ENCODE peak calls at places on chromosomes 3 and 15, in four cellular contexts. F is neuronal stem cell, B is IMR-90, I is mesenchymal stem cell. Z is an unnamed sample.

GRCh38 chr3:150254199-150254786 is 153.8 kb upstream of the TSC22D2 start:
- DNase-seq in F (no peak), B (no peak), I (no peak), Z (no peak)

GRCh38 chr3:61594978-61595687 is 33.8 kb downstream of the PTPRG start:
- DNase-seq in F (no peak), B (peak; percentile 35), I (peak; percentile 49), Z (no peak)

GRCh38 chr15:65033659-65034269 is 4.3 kb upstream of the MTFMT start:
- DNase-seq in F (no peak), B (peak; percentile 66), I (peak; percentile 71), Z (peak; percentile 59)

GRCh38 chr3:129596194-129597086 is 10.0 kb downstream of the PLXND1 start:
- DNase-seq in F (no peak), B (peak; percentile 96), I (peak; percentile 98), Z (peak; percentile 79)

GRCh38 chr3:51319271-51319670 is 65.8 kb upstream of the MANF start:
- DNase-seq in F (no peak), B (peak; percentile 16), I (peak; percentile 6), Z (no peak)

GRCh38 chr3:127170794-127171193 is 22.1 kb upstream of the PRR23E start:
- DNase-seq in F (no peak), B (peak; percentile 64), I (peak; percentile 12), Z (peak; percentile 74)

GRCh38 chr3:37367436-37367835 is 193.1 kb upstream of the LRRFIP2 start:
- DNase-seq in F (no peak), B (no peak), I (no peak), Z (no peak)

GRCh38 chr15:79451361-79451999 is 19.3 kb downstream of the MINAR1 start:
- DNase-seq in F (no peak), B (no peak), I (no peak), Z (peak; percentile 68)

GRCh38 chr15:63447277-63447676 is 57.1 kb upstream of the USP3 start:
- DNase-seq in F (no peak), B (no peak), I (no peak), Z (no peak)

GRCh38 chr15:73937726-73938125 is 11.5 kb downstream of the LOXL1 start:
- DNase-seq in F (no peak), B (no peak), I (no peak), Z (no peak)

GRCh38 chr3:109773006-109773405 is 435.7 kb upstream of the DPPA4 start:
- DNase-seq in F (no peak), B (peak; percentile 5), I (no peak), Z (no peak)

GRCh38 chr15:48533982-48534381 is 111.5 kb downstream of the FBN1 start:
- DNase-seq in F (no peak), B (no peak), I (no peak), Z (no peak)

GRCh38 chr15:25372298-25372697 is 66.5 kb downstream of the UBE3A start:
- DNase-seq in F (no peak), B (peak; percentile 76), I (peak; percentile 26), Z (no peak)

GRCh38 chr3:77605865-77606264 is 566.0 kb downstream of the ROBO2 start:
- DNase-seq in F (no peak), B (no peak), I (no peak), Z (no peak)

GRCh38 chr3:110343945-110344344 is 727.7 kb upstream of the NECTIN3 start:
- DNase-seq in F (no peak), B (peak; percentile 33), I (peak; percentile 43), Z (no peak)

GRCh38 chr15:48242015-48242414 is 35.9 kb downstream of the SLC12A1 start:
- DNase-seq in F (no peak), B (no peak), I (no peak), Z (no peak)

GRCh38 chr15:26656080-26656479 is 116.8 kb downstream of the GABRB3 start:
- DNase-seq in F (no peak), B (no peak), I (no peak), Z (no peak)

GRCh38 chr3:33363113-33363800 is 76.9 kb downstream of the UBP1 start:
- DNase-seq in F (no peak), B (peak; percentile 18), I (no peak), Z (no peak)

GRCh38 chr15:26661727-26662126 is 111.1 kb downstream of the GABRB3 start:
- DNase-seq in F (no peak), B (no peak), I (no peak), Z (no peak)

GRCh38 chr15:95407534-95407933 is 923.0 kb upstream of the NR2F2 start:
- DNase-seq in F (no peak), B (no peak), I (no peak), Z (no peak)

GRCh38 chr15:88707766-88708165 is 69.0 kb downstream of the ISG20 start:
- DNase-seq in F (no peak), B (no peak), I (no peak), Z (no peak)
- H3K9ac ChIP-seq in F (no peak overlapping the region), B (no peak overlapping the region), I (peak overlapping the region; percentile 40), Z (no peak overlapping the region)

DNA sequence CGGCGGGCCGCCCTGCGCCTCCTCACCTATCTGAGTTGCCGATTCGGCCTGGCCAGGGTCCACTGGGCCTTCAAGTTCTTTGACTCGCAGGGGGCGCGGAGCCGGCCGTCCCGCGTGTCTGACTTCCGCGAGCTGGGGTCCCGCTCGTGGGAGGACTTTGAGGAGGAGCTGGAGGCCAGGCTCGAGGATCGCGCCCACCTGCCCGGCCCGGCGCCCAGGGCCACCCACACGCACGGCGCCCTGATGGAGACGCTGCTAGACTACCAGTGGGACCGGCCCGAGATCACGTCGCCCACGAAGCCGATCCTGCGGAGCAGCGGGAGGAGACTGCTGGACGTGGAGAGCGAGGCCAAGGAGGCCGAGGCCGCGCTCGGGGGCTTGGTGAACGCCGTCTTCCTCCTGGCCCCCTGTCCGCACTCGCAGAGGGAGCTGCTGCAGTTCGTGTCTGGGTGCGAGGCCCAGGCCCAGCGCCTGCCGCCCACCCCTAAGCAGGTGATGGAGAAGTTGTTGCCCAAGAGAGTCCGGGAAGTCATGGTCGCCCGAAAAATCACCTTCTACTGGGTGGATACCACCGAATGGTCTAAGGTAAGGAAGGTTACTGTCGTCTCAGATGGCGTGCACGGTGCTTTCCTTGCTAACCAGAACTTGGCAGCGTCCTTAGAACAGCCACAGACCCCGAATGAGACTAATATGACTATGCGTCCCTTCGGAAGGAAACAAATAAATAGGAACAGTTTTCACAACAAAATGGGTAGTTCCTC is 567 bp downstream of the TICRR start:
- DNase-seq in F (no peak), B (peak; percentile 4), I (peak; percentile 50), Z (peak; percentile 66)
- H3K23ac ChIP-seq in F (peak overlapping the region; percentile 93), B (peak overlapping the region; percentile 70), I (no peak overlapping the region), Z (peak overlapping the region; percentile 1)

DNA sequence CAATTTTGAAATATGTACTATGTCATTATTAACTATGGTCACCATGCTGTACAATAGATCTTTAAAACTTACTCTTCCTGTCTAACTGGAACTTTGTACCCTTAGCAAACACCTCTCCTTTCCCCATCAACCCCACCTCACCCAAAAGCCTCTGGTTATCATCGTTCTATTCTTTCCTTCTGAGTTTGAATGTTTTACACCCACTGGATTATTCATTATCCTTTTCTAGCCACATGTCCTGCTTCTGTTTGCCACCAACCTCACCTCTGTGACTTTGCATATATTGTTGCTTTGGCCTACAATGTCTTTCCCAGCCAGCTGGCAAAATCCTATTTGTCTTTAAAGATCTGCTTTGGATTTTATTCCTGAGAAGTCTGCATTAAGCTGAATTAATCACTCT is 102.6 kb upstream of the TSPAN3 start:
- DNase-seq in F (no peak), B (no peak), I (no peak), Z (no peak)
- H3K27ac ChIP-seq in F (no peak overlapping the region), B (no peak overlapping the region), I (no peak overlapping the region), Z (no peak overlapping the region)

GRCh38 chr15:43360821-43361220 is 10.0 kb downstream of the ZSCAN29 start:
- DNase-seq in F (no peak), B (no peak), I (no peak), Z (no peak)
- H3K9ac ChIP-seq in F (no peak overlapping the region), B (no peak overlapping the region), I (no peak overlapping the region), Z (no peak overlapping the region)

DNA sequence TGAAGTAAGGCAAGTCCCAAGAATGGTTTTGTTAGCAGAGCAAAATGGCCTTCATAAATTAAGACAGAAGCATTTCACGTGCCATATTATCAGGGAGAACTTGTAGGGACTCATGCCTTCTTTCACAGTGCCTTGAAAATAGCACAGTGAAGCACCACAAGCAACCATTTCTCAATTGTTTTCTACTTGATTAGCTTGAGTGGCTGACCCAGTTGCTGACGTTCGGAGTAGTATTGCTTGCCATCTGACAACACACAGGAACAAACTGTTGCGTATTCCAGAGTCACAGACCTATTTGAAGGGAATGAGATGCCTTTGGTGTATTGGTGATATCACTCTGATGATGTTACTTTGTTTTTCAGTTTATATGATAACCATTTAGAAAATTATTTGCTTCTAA is 3.0 kb upstream of the C3orf52 start:
- DNase-seq in F (no peak), B (no peak), I (no peak), Z (no peak)
- H3K23ac ChIP-seq in F (no peak overlapping the region), B (no peak overlapping the region), I (no peak overlapping the region), Z (no peak overlapping the region)

DNA sequence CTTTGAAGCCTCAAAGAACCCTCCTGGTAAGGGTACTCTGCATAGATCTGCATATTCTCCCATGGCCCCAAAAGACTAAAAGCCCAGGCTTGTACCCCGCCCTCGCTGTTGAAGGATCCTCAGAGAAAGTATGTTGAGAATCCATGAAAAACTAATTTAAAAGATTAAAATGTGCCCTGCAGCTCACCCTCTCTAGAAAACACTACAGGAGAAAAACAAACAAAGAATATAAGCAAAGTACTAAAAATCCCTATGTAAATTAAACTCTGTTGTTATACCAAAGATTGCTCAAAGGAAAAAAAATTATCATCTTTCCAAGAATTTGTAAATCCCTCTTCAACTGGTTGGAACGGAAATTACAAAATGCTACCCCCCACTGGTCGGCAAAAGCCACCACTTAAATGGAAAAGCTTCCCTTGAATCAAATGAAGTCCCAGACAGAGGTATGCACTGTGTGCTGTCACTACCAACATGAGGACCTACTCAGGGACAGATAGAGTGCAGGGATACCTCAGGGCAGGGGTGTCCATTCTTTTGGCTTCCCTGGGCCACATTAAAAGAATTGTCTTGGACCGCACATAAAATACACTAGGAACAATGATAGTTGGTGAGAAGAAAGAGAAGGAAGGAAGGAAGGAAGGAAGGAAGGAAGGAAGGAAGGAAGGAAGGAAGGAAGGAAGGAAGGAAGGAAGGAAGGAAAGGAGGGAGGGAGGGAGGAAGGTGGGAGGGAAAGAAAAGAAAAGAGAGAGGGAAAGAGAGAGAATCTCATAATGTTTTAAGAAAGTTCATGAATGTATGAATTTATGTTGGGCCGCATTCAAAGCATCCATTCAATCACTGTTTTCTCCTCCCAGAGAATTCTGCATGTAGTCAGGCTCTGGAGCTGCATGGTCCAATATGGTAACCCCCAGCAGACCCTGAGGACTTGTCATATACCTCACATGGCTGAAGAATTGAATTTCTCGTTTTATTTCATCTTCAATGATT is 88.1 kb downstream of the MAGI1 start:
- DNase-seq in F (no peak), B (no peak), I (no peak), Z (peak; percentile 92)
- H3K27ac ChIP-seq in F (no peak overlapping the region), B (no peak overlapping the region), I (no peak overlapping the region), Z (peak overlapping the region; percentile 57)

GRCh38 chr15:67373971-67374370 is 119.4 kb downstream of the IQCH start:
- DNase-seq in F (no peak), B (no peak), I (no peak), Z (no peak)
- H3K9ac ChIP-seq in F (no peak overlapping the region), B (no peak overlapping the region), I (no peak overlapping the region), Z (no peak overlapping the region)

Z was measured in mesendoderm.